ENCODE peak calls at places on chromosomes 1 and 21, in eight cellular contexts. One of them, this sample, is unnamed.

GRCh38 chr21:33198346-33199135 is 31.2 kb upstream of the IFNAR2 start:
- DNase-seq in AG10803: peak; percentile 69
- DNase-seq in uterus: no peak
- DNase-seq in lower lobe of right lung: peak; percentile 76
- DNase-seq in HCT116: no peak
- DNase-seq in cardiac fibroblast: peak; percentile 27
- DNase-seq in GM23338: no peak
- DNase-seq in left lung: peak; percentile 74
- DNase-seq in this sample: no peak

GRCh38 chr1:67429011-67429527 is 1.1 kb downstream of the SERBP1 start:
- DNase-seq in AG10803: no peak
- DNase-seq in uterus: no peak
- DNase-seq in lower lobe of right lung: no peak
- DNase-seq in HCT116: no peak
- DNase-seq in cardiac fibroblast: peak; percentile 21
- DNase-seq in GM23338: peak; percentile 40
- DNase-seq in left lung: no peak
- DNase-seq in this sample: no peak

GRCh38 chr1:83860506-83861221 is 138.3 kb downstream of the TTLL7 start:
- DNase-seq in AG10803: no peak
- DNase-seq in uterus: peak; percentile 15
- DNase-seq in lower lobe of right lung: peak; percentile 89
- DNase-seq in HCT116: peak; percentile 31
- DNase-seq in cardiac fibroblast: peak; percentile 22
- DNase-seq in GM23338: peak; percentile 87
- DNase-seq in left lung: peak; percentile 80
- DNase-seq in this sample: no peak

GRCh38 chr1:86515597-86515996 is 31.3 kb upstream of the CLCA4 start:
- DNase-seq in AG10803: no peak
- DNase-seq in uterus: no peak
- DNase-seq in lower lobe of right lung: no peak
- DNase-seq in HCT116: peak; percentile 62
- DNase-seq in cardiac fibroblast: peak; percentile 41
- DNase-seq in GM23338: peak; percentile 72
- DNase-seq in left lung: no peak
- DNase-seq in this sample: no peak

GRCh38 chr1:23838401-23838866 is 13.2 kb upstream of the HMGCL start:
- DNase-seq in AG10803: peak; percentile 37
- DNase-seq in uterus: peak; percentile 53
- DNase-seq in lower lobe of right lung: peak; percentile 79
- DNase-seq in HCT116: peak; percentile 8
- DNase-seq in cardiac fibroblast: peak; percentile 41
- DNase-seq in GM23338: peak; percentile 72
- DNase-seq in left lung: peak; percentile 79
- DNase-seq in this sample: no peak

GRCh38 chr1:84724128-84724860 is 34.0 kb upstream of the SSX2IP start:
- DNase-seq in AG10803: no peak
- DNase-seq in uterus: no peak
- DNase-seq in lower lobe of right lung: peak; percentile 48
- DNase-seq in HCT116: peak; percentile 51
- DNase-seq in cardiac fibroblast: no peak
- DNase-seq in GM23338: peak; percentile 94
- DNase-seq in left lung: no peak
- DNase-seq in this sample: no peak

GRCh38 chr1:198639581-198640235 is 868 bp downstream of the PTPRC start:
- DNase-seq in AG10803: no peak
- DNase-seq in uterus: no peak
- DNase-seq in lower lobe of right lung: no peak
- DNase-seq in HCT116: no peak
- DNase-seq in cardiac fibroblast: no peak
- DNase-seq in GM23338: no peak
- DNase-seq in left lung: no peak
- DNase-seq in this sample: no peak

GRCh38 chr1:31913968-31914367 is 24.2 kb downstream of the PTP4A2 start:
- DNase-seq in AG10803: no peak
- DNase-seq in uterus: no peak
- DNase-seq in lower lobe of right lung: no peak
- DNase-seq in HCT116: no peak
- DNase-seq in cardiac fibroblast: no peak
- DNase-seq in GM23338: no peak
- DNase-seq in left lung: no peak
- DNase-seq in this sample: no peak

GRCh38 chr1:165697491-165697880 is 876 bp downstream of the ALDH9A1 start:
- DNase-seq in AG10803: peak; percentile 24
- DNase-seq in uterus: no peak
- DNase-seq in lower lobe of right lung: no peak
- DNase-seq in HCT116: no peak
- DNase-seq in cardiac fibroblast: peak; percentile 29
- DNase-seq in GM23338: no peak
- DNase-seq in left lung: no peak
- DNase-seq in this sample: no peak

GRCh38 chr1:218760601-218761570 is 412.8 kb upstream of the LYPLAL1 start:
- DNase-seq in AG10803: no peak
- DNase-seq in uterus: no peak
- DNase-seq in lower lobe of right lung: no peak
- DNase-seq in HCT116: no peak
- DNase-seq in cardiac fibroblast: peak; percentile 36
- DNase-seq in GM23338: no peak
- DNase-seq in left lung: no peak
- DNase-seq in this sample: no peak

GRCh38 chr1:42981871-42982270 is 23.2 kb upstream of the SLC2A1 start:
- DNase-seq in AG10803: no peak
- DNase-seq in uterus: no peak
- DNase-seq in lower lobe of right lung: no peak
- DNase-seq in HCT116: no peak
- DNase-seq in cardiac fibroblast: peak; percentile 83
- DNase-seq in GM23338: no peak
- DNase-seq in left lung: no peak
- DNase-seq in this sample: no peak

GRCh38 chr1:2300851-2301606 is 72.9 kb downstream of the SKI start:
- DNase-seq in AG10803: no peak
- DNase-seq in uterus: peak; percentile 71
- DNase-seq in lower lobe of right lung: peak; percentile 92
- DNase-seq in HCT116: no peak
- DNase-seq in cardiac fibroblast: peak; percentile 71
- DNase-seq in GM23338: no peak
- DNase-seq in left lung: peak; percentile 91
- DNase-seq in this sample: no peak

GRCh38 chr1:110524311-110525249 is 5.6 kb upstream of the KCNA10 start:
- DNase-seq in AG10803: no peak
- DNase-seq in uterus: no peak
- DNase-seq in lower lobe of right lung: no peak
- DNase-seq in HCT116: peak; percentile 27
- DNase-seq in cardiac fibroblast: peak; percentile 38
- DNase-seq in GM23338: peak; percentile 86
- DNase-seq in left lung: no peak
- DNase-seq in this sample: no peak

GRCh38 chr1:27525296-27526271 is 35.6 kb upstream of the WASF2 start:
- DNase-seq in AG10803: no peak
- DNase-seq in uterus: peak; percentile 82
- DNase-seq in lower lobe of right lung: peak; percentile 81
- DNase-seq in HCT116: no peak
- DNase-seq in cardiac fibroblast: peak; percentile 50
- DNase-seq in GM23338: peak; percentile 90
- DNase-seq in left lung: peak; percentile 83
- DNase-seq in this sample: no peak

GRCh38 chr1:188463919-188464318 is 1635.2 kb downstream of the PLA2G4A start:
- DNase-seq in AG10803: no peak
- DNase-seq in uterus: no peak
- DNase-seq in lower lobe of right lung: no peak
- DNase-seq in HCT116: no peak
- DNase-seq in cardiac fibroblast: no peak
- DNase-seq in GM23338: peak; percentile 5
- DNase-seq in left lung: no peak
- DNase-seq in this sample: no peak
- TF ChIP-seq CTCF in AG10803: no peak
- TF ChIP-seq CTCF in uterus: no peak
- TF ChIP-seq CTCF in lower lobe of right lung: no peak
- TF ChIP-seq CTCF in HCT116: peak; percentile 3
- TF ChIP-seq CTCF in cardiac fibroblast: no peak
- TF ChIP-seq CTCF in GM23338: no peak
- TF ChIP-seq CTCF in left lung: no peak
- TF ChIP-seq CTCF in this sample: no peak

DNA sequence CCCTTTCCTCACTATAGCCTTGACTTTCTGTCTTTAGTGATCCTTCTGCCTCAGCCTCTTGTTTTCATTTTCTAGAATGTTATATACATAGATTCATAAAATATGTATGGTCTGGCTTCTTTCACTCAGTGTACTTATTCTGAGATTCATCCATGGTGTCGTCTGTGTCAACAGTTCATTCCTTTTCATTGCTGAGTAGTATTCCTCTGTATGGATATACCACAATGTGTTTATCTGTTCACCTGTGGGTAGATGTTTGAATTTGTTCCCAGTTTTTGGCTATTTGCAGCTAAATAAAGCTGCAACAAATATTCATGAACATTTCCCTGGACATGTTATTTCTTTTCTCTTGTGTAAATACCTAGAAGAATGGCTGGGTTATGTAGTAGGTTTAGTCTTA is 131.8 kb downstream of the PCNX2 start:
- DNase-seq in AG10803: no peak
- DNase-seq in uterus: no peak
- DNase-seq in lower lobe of right lung: no peak
- DNase-seq in HCT116: no peak
- DNase-seq in cardiac fibroblast: no peak
- DNase-seq in GM23338: no peak
- DNase-seq in left lung: no peak
- DNase-seq in this sample: no peak
- H3K4me3 ChIP-seq in AG10803: no peak overlapping the region
- H3K4me3 ChIP-seq in uterus: no peak overlapping the region
- H3K4me3 ChIP-seq in lower lobe of right lung: no peak overlapping the region
- H3K4me3 ChIP-seq in HCT116: no peak overlapping the region
- H3K4me3 ChIP-seq in cardiac fibroblast: no peak overlapping the region
- H3K4me3 ChIP-seq in GM23338: no peak overlapping the region
- H3K4me3 ChIP-seq in left lung: no peak overlapping the region
- H3K4me3 ChIP-seq in this sample: no peak overlapping the region

GRCh38 chr1:111855260-111855659 is 99.6 kb downstream of the DDX20 start:
- DNase-seq in AG10803: no peak
- DNase-seq in uterus: no peak
- DNase-seq in lower lobe of right lung: no peak
- DNase-seq in HCT116: no peak
- DNase-seq in cardiac fibroblast: no peak
- DNase-seq in GM23338: no peak
- DNase-seq in left lung: no peak
- DNase-seq in this sample: no peak
- TF ChIP-seq CTCF in AG10803: no peak
- TF ChIP-seq CTCF in uterus: no peak
- TF ChIP-seq CTCF in lower lobe of right lung: no peak
- TF ChIP-seq CTCF in HCT116: no peak
- TF ChIP-seq CTCF in cardiac fibroblast: no peak
- TF ChIP-seq CTCF in GM23338: no peak
- TF ChIP-seq CTCF in left lung: no peak
- TF ChIP-seq CTCF in this sample: no peak

GRCh38 chr1:178258521-178258920 is 164.6 kb downstream of the RASAL2 start:
- DNase-seq in AG10803: no peak
- DNase-seq in uterus: no peak
- DNase-seq in lower lobe of right lung: no peak
- DNase-seq in HCT116: no peak
- DNase-seq in cardiac fibroblast: no peak
- DNase-seq in GM23338: no peak
- DNase-seq in left lung: no peak
- DNase-seq in this sample: no peak

DNA sequence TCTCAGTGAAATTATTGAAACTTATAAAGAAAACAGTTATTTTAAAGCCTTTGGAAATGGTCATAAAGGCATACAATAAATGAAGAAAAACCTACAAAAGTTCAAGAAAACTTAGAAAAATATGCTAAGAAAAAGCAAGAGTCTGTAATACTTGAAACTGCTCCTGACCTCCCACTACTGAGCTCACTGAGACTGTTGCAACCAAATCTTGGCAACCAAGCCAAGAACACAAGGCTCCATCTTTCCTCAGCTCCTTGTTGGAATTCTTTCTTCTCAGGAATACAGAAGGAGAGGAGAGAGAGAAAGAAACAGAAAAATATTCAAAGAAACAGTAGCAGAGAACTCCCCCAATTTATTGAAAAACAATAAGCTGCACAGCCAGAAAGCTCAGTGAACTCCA is 160.5 kb downstream of the RASAL2 start:
- DNase-seq in AG10803: peak; percentile 24
- DNase-seq in uterus: no peak
- DNase-seq in lower lobe of right lung: no peak
- DNase-seq in HCT116: no peak
- DNase-seq in cardiac fibroblast: peak; percentile 50
- DNase-seq in GM23338: no peak
- DNase-seq in left lung: no peak
- DNase-seq in this sample: no peak
- H3K4me3 ChIP-seq in AG10803: no peak overlapping the region
- H3K4me3 ChIP-seq in uterus: no peak overlapping the region
- H3K4me3 ChIP-seq in lower lobe of right lung: no peak overlapping the region
- H3K4me3 ChIP-seq in HCT116: no peak overlapping the region
- H3K4me3 ChIP-seq in cardiac fibroblast: no peak overlapping the region
- H3K4me3 ChIP-seq in GM23338: peak overlapping the region; percentile 20
- H3K4me3 ChIP-seq in left lung: no peak overlapping the region
- H3K4me3 ChIP-seq in this sample: no peak overlapping the region

This sample was measured in AG04449.